ENCODE peak calls at places on chromosomes 6 and 20, in ten cellular contexts. G is cardiac muscle cell, X is A673, V is pancreas, K is right lobe of liver, S is uterus, A is lower lobe of right lung, Q is A549, E is bronchial epithelial cell, F is BE2C. N is an unnamed sample.

GRCh38 chr20:45987108-45987780 is 15.2 kb upstream of the ZNF335 start:
- DNase-seq in G (peak; percentile 84), X (peak; percentile 77), V (peak; percentile 90), K (peak; percentile 87), S (peak; percentile 48), A (peak; percentile 87), Q (peak; percentile 86), E (peak; percentile 44), F (peak; percentile 88), N (peak; percentile 68)

GRCh38 chr20:49631074-49631716 is 63.3 kb upstream of the PTGIS start:
- DNase-seq in G (no peak), X (no peak), V (no peak), K (no peak), S (no peak), A (no peak), Q (no peak), E (no peak), F (no peak), N (peak; percentile 33)

GRCh38 chr6:158970640-158971291 is 29.2 kb downstream of the RSPH3 start:
- DNase-seq in G (peak; percentile 52), X (no peak), V (no peak), K (no peak), S (no peak), A (no peak), Q (no peak), E (no peak), F (no peak), N (no peak)

GRCh38 chr20:50870572-50871161 is 60.6 kb downstream of the ADNP start:
- DNase-seq in G (peak; percentile 95), X (no peak), V (no peak), K (peak; percentile 34), S (no peak), A (no peak), Q (no peak), E (no peak), F (no peak), N (no peak)

GRCh38 chr6:53461041-53461656 is 83.8 kb downstream of the GCLC start:
- DNase-seq in G (no peak), X (no peak), V (no peak), K (no peak), S (no peak), A (no peak), Q (no peak), E (no peak), F (no peak), N (no peak)

GRCh38 chr20:33635341-33635740 is 26.8 kb upstream of the C20orf144 start:
- DNase-seq in G (no peak), X (no peak), V (no peak), K (no peak), S (no peak), A (no peak), Q (no peak), E (no peak), F (no peak), N (no peak)

GRCh38 chr6:145086197-145086596 is 649.1 kb downstream of the EPM2A start:
- DNase-seq in G (no peak), X (peak; percentile 93), V (no peak), K (no peak), S (no peak), A (no peak), Q (no peak), E (no peak), F (no peak), N (peak; percentile 64)

GRCh38 chr20:50823319-50823718 is 28.5 kb downstream of the BCAS4 start:
- DNase-seq in G (no peak), X (no peak), V (no peak), K (no peak), S (no peak), A (no peak), Q (no peak), E (no peak), F (no peak), N (no peak)

GRCh38 chr20:57076202-57076651 is 190.2 kb downstream of the BMP7 start:
- DNase-seq in G (no peak), X (no peak), V (no peak), K (no peak), S (no peak), A (no peak), Q (no peak), E (no peak), F (no peak), N (no peak)

GRCh38 chr6:38319259-38320255 is 320.2 kb downstream of the BTBD9 start:
- DNase-seq in G (no peak), X (no peak), V (no peak), K (no peak), S (no peak), A (no peak), Q (no peak), E (peak; percentile 47), F (no peak), N (no peak)

GRCh38 chr6:86961432-86962200 is 24.3 kb downstream of the HTR1E start:
- DNase-seq in G (no peak), X (no peak), V (no peak), K (no peak), S (no peak), A (no peak), Q (no peak), E (no peak), F (no peak), N (no peak)

GRCh38 chr6:37657117-37657886 is 40.4 kb downstream of the MDGA1 start:
- DNase-seq in G (no peak), X (no peak), V (no peak), K (no peak), S (no peak), A (no peak), Q (peak; percentile 54), E (peak; percentile 94), F (no peak), N (no peak)

GRCh38 chr6:13762648-13763441 is 51.2 kb upstream of the RANBP9 start:
- DNase-seq in G (no peak), X (peak; percentile 42), V (no peak), K (no peak), S (no peak), A (no peak), Q (no peak), E (peak; percentile 94), F (no peak), N (peak; percentile 88)

GRCh38 chr6:144896296-144896695 is 611.2 kb downstream of the UTRN start:
- DNase-seq in G (no peak), X (no peak), V (no peak), K (no peak), S (no peak), A (no peak), Q (no peak), E (no peak), F (peak; percentile 31), N (no peak)

GRCh38 chr6:91449539-91449938 is 862.7 kb upstream of the MAP3K7 start:
- DNase-seq in G (no peak), X (no peak), V (no peak), K (no peak), S (no peak), A (no peak), Q (no peak), E (peak; percentile 26), F (no peak), N (no peak)

GRCh38 chr6:89268776-89269175 is 46.3 kb downstream of the GABRR2 start:
- DNase-seq in G (no peak), X (no peak), V (no peak), K (no peak), S (no peak), A (no peak), Q (no peak), E (no peak), F (no peak), N (no peak)
- H3K4me3 ChIP-seq in G (no peak overlapping the region), X (no peak overlapping the region), V (no peak overlapping the region), K (no peak overlapping the region), S (no peak overlapping the region), A (no peak overlapping the region), Q (no peak overlapping the region), E (no peak overlapping the region), F (no peak overlapping the region), N (no peak overlapping the region)

GRCh38 chr20:2932497-2932896 is 59.2 kb downstream of the PTPRA start:
- DNase-seq in G (peak; percentile 26), X (no peak), V (no peak), K (no peak), S (no peak), A (no peak), Q (no peak), E (no peak), F (no peak), N (no peak)
- TF ChIP-seq CTCF in G (no peak), X (no peak), V (no peak), K (no peak), S (no peak), A (no peak), Q (no peak), E (no peak), F (no peak), N (no peak)

DNA sequence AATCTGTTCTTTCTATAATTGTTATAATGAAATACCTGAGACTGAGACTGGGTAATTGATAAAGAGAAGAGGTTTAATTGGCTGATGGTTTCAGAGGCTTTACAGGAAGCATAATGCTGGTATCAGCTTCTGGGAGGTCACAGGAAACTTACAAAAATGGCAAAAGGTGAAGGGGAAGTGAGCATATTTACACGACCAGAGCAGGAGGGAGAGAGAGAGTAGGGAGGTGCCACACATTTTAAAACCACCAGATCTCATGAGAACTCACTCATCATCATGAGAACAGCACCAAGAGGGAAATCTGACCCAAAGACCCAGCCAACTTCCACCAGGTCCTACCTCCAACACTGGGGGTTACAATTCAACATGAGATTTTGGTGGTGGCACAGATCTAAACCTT is 2.6 kb upstream of the SIRPB1 start:
- DNase-seq in G (no peak), X (no peak), V (no peak), K (no peak), S (no peak), A (no peak), Q (no peak), E (no peak), F (no peak), N (no peak)
- H3K4me3 ChIP-seq in G (no peak overlapping the region), X (no peak overlapping the region), V (no peak overlapping the region), K (no peak overlapping the region), S (no peak overlapping the region), A (no peak overlapping the region), Q (no peak overlapping the region), E (no peak overlapping the region), F (no peak overlapping the region), N (no peak overlapping the region)

GRCh38 chr20:31849306-31849930 is 4.0 kb upstream of the FOXS1 start:
- DNase-seq in G (no peak), X (no peak), V (peak; percentile 76), K (no peak), S (no peak), A (no peak), Q (no peak), E (peak; percentile 64), F (no peak), N (no peak)

GRCh38 chr20:31853481-31853880 is 8.1 kb upstream of the FOXS1 start:
- DNase-seq in G (no peak), X (no peak), V (no peak), K (peak; percentile 5), S (no peak), A (no peak), Q (no peak), E (no peak), F (no peak), N (no peak)

GRCh38 chr20:31846793-31847138 is 1.4 kb upstream of the FOXS1 start:
- DNase-seq in G (no peak), X (no peak), V (no peak), K (no peak), S (no peak), A (no peak), Q (no peak), E (no peak), F (no peak), N (no peak)

GRCh38 chr20:31848088-31848999 is 2.9 kb upstream of the FOXS1 start:
- DNase-seq in G (no peak), X (no peak), V (no peak), K (no peak), S (no peak), A (no peak), Q (no peak), E (no peak), F (no peak), N (no peak)

GRCh38 chr20:31851240-31851955 is 6.0 kb upstream of the FOXS1 start:
- DNase-seq in G (no peak), X (no peak), V (no peak), K (no peak), S (no peak), A (no peak), Q (no peak), E (no peak), F (no peak), N (no peak)
- TF ChIP-seq CTCF in G (no peak), X (no peak), V (no peak), K (no peak), S (no peak), A (no peak), Q (no peak), E (no peak), F (no peak), N (no peak)